ENCODE peak calls at places on chromosomes 3 and 15, in four cellular contexts. One of them, this sample, is unnamed.

GRCh38 chr15:45199136-45199810 is 11.5 kb upstream of the SHF start:
- DNase-seq in hepatocyte: no peak
- DNase-seq in H9: peak; percentile 40
- DNase-seq in heart left ventricle: no peak
- DNase-seq in this sample: peak; percentile 23

GRCh38 chr15:68994149-68994548 is 20.3 kb upstream of the NOX5 start:
- DNase-seq in hepatocyte: no peak
- DNase-seq in H9: no peak
- DNase-seq in heart left ventricle: no peak
- DNase-seq in this sample: peak; percentile 37

GRCh38 chr15:64133619-64134018 is 17.9 kb upstream of the SNX22 start:
- DNase-seq in hepatocyte: no peak
- DNase-seq in H9: no peak
- DNase-seq in heart left ventricle: no peak
- DNase-seq in this sample: no peak

GRCh38 chr15:74892313-74892712 is 2.5 kb downstream of the MPI start:
- DNase-seq in hepatocyte: no peak
- DNase-seq in H9: no peak
- DNase-seq in heart left ventricle: peak; percentile 37
- DNase-seq in this sample: no peak

GRCh38 chr15:79172032-79172481 is 81.5 kb upstream of the RASGRF1 start:
- DNase-seq in hepatocyte: no peak
- DNase-seq in H9: peak; percentile 66
- DNase-seq in heart left ventricle: no peak
- DNase-seq in this sample: no peak

GRCh38 chr15:87967951-87968350 is 288.6 kb downstream of the NTRK3 start:
- DNase-seq in hepatocyte: no peak
- DNase-seq in H9: no peak
- DNase-seq in heart left ventricle: no peak
- DNase-seq in this sample: peak; percentile 8

GRCh38 chr3:52098108-52098507 is 41.7 kb upstream of the DUSP7 start:
- DNase-seq in hepatocyte: no peak
- DNase-seq in H9: no peak
- DNase-seq in heart left ventricle: peak; percentile 9
- DNase-seq in this sample: no peak

GRCh38 chr3:190983875-190984274 is 121.4 kb upstream of the GMNC start:
- DNase-seq in hepatocyte: no peak
- DNase-seq in H9: no peak
- DNase-seq in heart left ventricle: no peak
- DNase-seq in this sample: no peak

GRCh38 chr3:137217733-137218132 is 259.9 kb downstream of the IL20RB start:
- DNase-seq in hepatocyte: no peak
- DNase-seq in H9: peak; percentile 64
- DNase-seq in heart left ventricle: no peak
- DNase-seq in this sample: no peak

GRCh38 chr3:102235679-102236078 is 199.1 kb upstream of the ZPLD1 start:
- DNase-seq in hepatocyte: peak; percentile 11
- DNase-seq in H9: peak; percentile 38
- DNase-seq in heart left ventricle: no peak
- DNase-seq in this sample: no peak

GRCh38 chr3:45922950-45923590 is 20.2 kb upstream of the CXCR6 start:
- DNase-seq in hepatocyte: no peak
- DNase-seq in H9: no peak
- DNase-seq in heart left ventricle: no peak
- DNase-seq in this sample: no peak

GRCh38 chr15:89912145-89912673 is 543 bp downstream of the ARPIN start:
- DNase-seq in hepatocyte: peak; percentile 51
- DNase-seq in H9: peak; percentile 61
- DNase-seq in heart left ventricle: peak; percentile 61
- DNase-seq in this sample: no peak

GRCh38 chr15:86398986-86399677 is 319.5 kb downstream of the AGBL1 start:
- DNase-seq in hepatocyte: no peak
- DNase-seq in H9: no peak
- DNase-seq in heart left ventricle: peak; percentile 41
- DNase-seq in this sample: no peak

GRCh38 chr15:59274126-59274970 is 67.7 kb downstream of the LDHAL6B start:
- DNase-seq in hepatocyte: no peak
- DNase-seq in H9: no peak
- DNase-seq in heart left ventricle: no peak
- DNase-seq in this sample: peak; percentile 71

GRCh38 chr3:122858373-122858772 is 63.5 kb downstream of the SLC49A4 start:
- DNase-seq in hepatocyte: peak; percentile 25
- DNase-seq in H9: no peak
- DNase-seq in heart left ventricle: no peak
- DNase-seq in this sample: peak; percentile 20

GRCh38 chr15:75182187-75183131 is 19.2 kb upstream of the C15orf39 start:
- DNase-seq in hepatocyte: peak; percentile 56
- DNase-seq in H9: peak; percentile 56
- DNase-seq in heart left ventricle: no peak
- DNase-seq in this sample: no peak

GRCh38 chr3:112773864-112774263 is 72.8 kb downstream of the CD200R1L start:
- DNase-seq in hepatocyte: no peak
- DNase-seq in H9: no peak
- DNase-seq in heart left ventricle: no peak
- DNase-seq in this sample: peak; percentile 92

GRCh38 chr3:27287052-27287451 is 82.1 kb downstream of the NEK10 start:
- DNase-seq in hepatocyte: no peak
- DNase-seq in H9: no peak
- DNase-seq in heart left ventricle: no peak
- DNase-seq in this sample: no peak

GRCh38 chr15:51861557-51862350 is 32.3 kb downstream of the TMOD3 start:
- DNase-seq in hepatocyte: no peak
- DNase-seq in H9: no peak
- DNase-seq in heart left ventricle: no peak
- DNase-seq in this sample: no peak

GRCh38 chr3:9915252-9916141 is 1.4 kb upstream of the IL17RC start:
- DNase-seq in hepatocyte: peak; percentile 88
- DNase-seq in H9: peak; percentile 64
- DNase-seq in heart left ventricle: peak; percentile 86
- DNase-seq in this sample: no peak

GRCh38 chr15:56660943-56661342 is 72.4 kb downstream of the ZNF280D start:
- DNase-seq in hepatocyte: no peak
- DNase-seq in H9: no peak
- DNase-seq in heart left ventricle: no peak
- DNase-seq in this sample: no peak

GRCh38 chr3:170421147-170421641 is 2.5 kb downstream of the CLDN11 start:
- DNase-seq in hepatocyte: peak; percentile 9
- DNase-seq in H9: no peak
- DNase-seq in heart left ventricle: no peak
- DNase-seq in this sample: no peak

GRCh38 chr15:68299436-68299835 is 21.9 kb downstream of the FEM1B start:
- DNase-seq in hepatocyte: no peak
- DNase-seq in H9: no peak
- DNase-seq in heart left ventricle: no peak
- DNase-seq in this sample: no peak

GRCh38 chr3:29170894-29171582 is 109.8 kb upstream of the RBMS3 start:
- DNase-seq in hepatocyte: no peak
- DNase-seq in H9: no peak
- DNase-seq in heart left ventricle: no peak
- DNase-seq in this sample: no peak

GRCh38 chr3:113698891-113699465 is 2.5 kb upstream of the USF3 start:
- DNase-seq in hepatocyte: peak; percentile 24
- DNase-seq in H9: peak; percentile 64
- DNase-seq in heart left ventricle: peak; percentile 29
- DNase-seq in this sample: no peak

GRCh38 chr3:14482271-14482721 is 57.8 kb downstream of the GRIP2 start:
- DNase-seq in hepatocyte: no peak
- DNase-seq in H9: no peak
- DNase-seq in heart left ventricle: peak; percentile 51
- DNase-seq in this sample: no peak

GRCh38 chr3:11362600-11362999 is 90.4 kb downstream of the ATG7 start:
- DNase-seq in hepatocyte: no peak
- DNase-seq in H9: no peak
- DNase-seq in heart left ventricle: no peak
- DNase-seq in this sample: no peak

GRCh38 chr15:75067123-75067854 is 43.9 kb downstream of the PPCDC start:
- DNase-seq in hepatocyte: no peak
- DNase-seq in H9: no peak
- DNase-seq in heart left ventricle: no peak
- DNase-seq in this sample: no peak

GRCh38 chr15:69591905-69592508 is 139.4 kb downstream of the RPLP1 start:
- DNase-seq in hepatocyte: peak; percentile 64
- DNase-seq in H9: no peak
- DNase-seq in heart left ventricle: no peak
- DNase-seq in this sample: no peak

GRCh38 chr3:156388469-156389150 is 166.3 kb downstream of the SSR3 start:
- DNase-seq in hepatocyte: no peak
- DNase-seq in H9: no peak
- DNase-seq in heart left ventricle: peak; percentile 69
- DNase-seq in this sample: peak; percentile 9

GRCh38 chr3:3707858-3708768 is 91.1 kb upstream of the LRRN1 start:
- DNase-seq in hepatocyte: peak; percentile 31
- DNase-seq in H9: no peak
- DNase-seq in heart left ventricle: no peak
- DNase-seq in this sample: peak; percentile 71

GRCh38 chr3:35908366-35909232 is 269.3 kb downstream of the ARPP21 start:
- DNase-seq in hepatocyte: peak; percentile 87
- DNase-seq in H9: peak; percentile 77
- DNase-seq in heart left ventricle: peak; percentile 63
- DNase-seq in this sample: peak; percentile 41

GRCh38 chr3:177647876-177648275 is 450.6 kb upstream of the TBL1XR1 start:
- DNase-seq in hepatocyte: no peak
- DNase-seq in H9: no peak
- DNase-seq in heart left ventricle: no peak
- DNase-seq in this sample: no peak

DNA sequence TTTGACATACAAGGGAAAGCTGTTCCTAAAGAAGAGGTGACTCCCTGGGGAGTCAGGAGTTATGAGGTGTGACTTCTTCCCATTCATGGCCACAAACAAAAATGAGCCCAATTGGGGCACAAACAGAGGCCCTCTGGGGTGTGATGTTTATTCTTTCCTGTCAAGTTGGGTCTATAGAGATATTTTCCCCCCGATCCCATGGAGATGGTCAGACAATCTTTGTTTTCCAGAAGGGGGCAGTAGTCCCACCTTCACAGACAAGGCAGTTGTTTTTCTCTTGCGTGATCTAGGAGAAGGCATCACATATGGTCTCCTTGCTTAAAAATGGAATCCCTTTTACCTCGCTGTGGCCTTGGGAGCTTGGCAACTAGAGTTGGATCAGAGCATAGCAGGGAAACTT is 110.3 kb downstream of the MFSD1 start:
- DNase-seq in hepatocyte: no peak
- DNase-seq in H9: peak; percentile 32
- DNase-seq in heart left ventricle: no peak
- DNase-seq in this sample: no peak
- TF ChIP-seq CTCF in hepatocyte: no peak
- TF ChIP-seq CTCF in H9: peak; percentile 66
- TF ChIP-seq CTCF in heart left ventricle: no peak
- TF ChIP-seq CTCF in this sample: peak; percentile 28

GRCh38 chr3:151423091-151423490 is 37.8 kb downstream of the IGSF10 start:
- DNase-seq in hepatocyte: no peak
- DNase-seq in H9: no peak
- DNase-seq in heart left ventricle: no peak
- DNase-seq in this sample: no peak
- H3K27ac ChIP-seq in hepatocyte: no peak overlapping the region
- H3K27ac ChIP-seq in H9: no peak overlapping the region
- H3K27ac ChIP-seq in heart left ventricle: no peak overlapping the region
- H3K27ac ChIP-seq in this sample: no peak overlapping the region

DNA sequence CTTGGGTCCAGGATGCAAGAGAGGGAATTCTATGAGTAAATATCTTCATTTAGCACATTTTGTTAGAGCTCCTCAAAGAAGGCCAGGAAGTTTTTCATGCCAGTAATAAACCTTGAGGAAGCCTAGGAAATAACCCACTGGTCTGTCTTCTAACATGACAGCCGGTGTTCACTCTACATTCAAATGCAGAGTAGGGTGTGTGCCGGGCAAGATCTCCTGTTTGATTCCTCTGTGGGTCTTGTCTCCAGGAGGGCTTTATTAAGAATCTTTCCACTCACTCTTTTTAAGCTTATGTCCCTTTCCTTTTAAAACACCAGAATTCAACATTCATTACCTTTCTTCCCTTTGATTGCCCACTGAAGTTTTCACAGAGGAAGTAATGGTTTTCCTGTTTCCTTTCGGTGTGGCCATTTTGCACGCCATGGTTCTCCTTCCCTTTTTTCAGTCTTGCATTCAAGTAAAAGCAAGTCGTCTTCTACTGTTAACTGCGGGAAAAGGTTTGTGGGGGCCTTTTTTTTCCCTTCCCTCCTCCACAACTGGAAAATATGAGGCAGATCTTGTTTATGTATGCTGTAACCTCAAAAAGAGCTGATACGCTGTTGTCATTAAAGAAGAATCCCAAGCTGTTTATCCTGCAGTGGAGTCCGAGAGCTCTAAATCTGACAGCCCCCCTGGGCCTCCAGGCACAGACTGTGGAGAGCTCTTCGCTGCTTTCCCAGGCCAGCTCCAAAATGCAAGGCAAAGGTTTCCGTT is 40.6 kb downstream of the FILIP1L start:
- DNase-seq in hepatocyte: peak; percentile 72
- DNase-seq in H9: peak; percentile 40
- DNase-seq in heart left ventricle: peak; percentile 50
- DNase-seq in this sample: no peak
- H3K4me1 ChIP-seq in hepatocyte: peaks cover 41% of the 10 kb centered on the region
- H3K4me1 ChIP-seq in H9: peaks cover 5% of the 10 kb centered on the region
- H3K4me1 ChIP-seq in heart left ventricle: peaks cover 59% of the 10 kb centered on the region
- H3K4me1 ChIP-seq in this sample: no peaks in the 10 kb centered on the region

DNA sequence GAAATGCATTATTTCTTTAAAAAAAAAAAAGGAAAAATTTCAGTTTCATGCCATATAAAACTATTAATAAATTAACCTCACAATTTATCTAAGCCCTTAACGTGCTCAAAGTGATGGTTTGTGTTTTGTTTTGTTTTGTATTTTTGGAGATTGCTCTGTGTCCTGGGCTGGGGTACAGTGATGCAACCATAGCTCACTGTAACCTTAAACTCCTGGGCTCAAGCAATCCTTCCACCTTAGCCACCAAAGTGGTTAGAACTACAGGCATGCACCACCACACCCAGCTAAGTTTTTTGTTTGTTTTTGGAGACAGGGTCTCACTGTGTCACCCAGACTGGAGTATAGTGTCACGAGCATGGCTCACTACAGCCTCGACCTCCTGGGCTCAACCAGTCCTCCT is 180.7 kb downstream of the UBE2E2 start:
- DNase-seq in hepatocyte: no peak
- DNase-seq in H9: no peak
- DNase-seq in heart left ventricle: no peak
- DNase-seq in this sample: no peak
- TF ChIP-seq CTCF in hepatocyte: no peak
- TF ChIP-seq CTCF in H9: no peak
- TF ChIP-seq CTCF in heart left ventricle: no peak
- TF ChIP-seq CTCF in this sample: no peak

GRCh38 chr3:150329408-150329807 is 78.7 kb upstream of the TSC22D2 start:
- DNase-seq in hepatocyte: no peak
- DNase-seq in H9: no peak
- DNase-seq in heart left ventricle: no peak
- DNase-seq in this sample: no peak

GRCh38 chr3:150330872-150331271 is 77.2 kb upstream of the TSC22D2 start:
- DNase-seq in hepatocyte: peak; percentile 29
- DNase-seq in H9: no peak
- DNase-seq in heart left ventricle: no peak
- DNase-seq in this sample: no peak

GRCh38 chr3:150324825-150325224 is 83.3 kb upstream of the TSC22D2 start:
- DNase-seq in hepatocyte: no peak
- DNase-seq in H9: no peak
- DNase-seq in heart left ventricle: no peak
- DNase-seq in this sample: no peak

GRCh38 chr3:150330174-150330573 is 77.9 kb upstream of the TSC22D2 start:
- DNase-seq in hepatocyte: no peak
- DNase-seq in H9: no peak
- DNase-seq in heart left ventricle: no peak
- DNase-seq in this sample: no peak

GRCh38 chr3:150327678-150328667 is 80.1 kb upstream of the TSC22D2 start:
- DNase-seq in hepatocyte: no peak
- DNase-seq in H9: no peak
- DNase-seq in heart left ventricle: no peak
- DNase-seq in this sample: no peak
- H3K27ac ChIP-seq in hepatocyte: peak overlapping the region; percentile 9
- H3K27ac ChIP-seq in H9: no peak overlapping the region
- H3K27ac ChIP-seq in heart left ventricle: no peak overlapping the region
- H3K27ac ChIP-seq in this sample: no peak overlapping the region

This sample was measured in foreskin keratinocyte.